ENCODE peak calls at places on chromosome 18, in six cellular contexts. S is type B pancreatic cell, K is GM13976, O is pancreas, E is psoas muscle, V is adrenal gland. J is an unnamed sample.

GRCh38 chr18:44473394-44474066 is 207.2 kb upstream of the SETBP1 start:
- DNase-seq in S (no peak), K (no peak), O (no peak), E (no peak), V (no peak), J (no peak)

GRCh38 chr18:48455555-48456478 is 46.6 kb upstream of the ZBTB7C start:
- DNase-seq in S (no peak), K (no peak), O (no peak), E (no peak), V (no peak), J (no peak)

GRCh38 chr18:49861659-49862058 is 48.3 kb upstream of the ACAA2 start:
- DNase-seq in S (no peak), K (peak), O (no peak), E (no peak), V (no peak), J (peak)

GRCh38 chr18:72672364-72673151 is 128.4 kb upstream of the CBLN2 start:
- DNase-seq in S (no peak), K (peak), O (no peak), E (no peak), V (no peak), J (peak)

GRCh38 chr18:74446631-74447403 is 10.3 kb downstream of the DIPK1C start:
- DNase-seq in S (peak), K (no peak), O (no peak), E (no peak), V (no peak), J (no peak)

GRCh38 chr18:2402084-2402483 is 169.2 kb downstream of the METTL4 start:
- DNase-seq in S (no peak), K (no peak), O (no peak), E (no peak), V (no peak), J (no peak)

GRCh38 chr18:79735071-79735980 is 55.7 kb downstream of the CTDP1 start:
- DNase-seq in S (no peak), K (no peak), O (peak), E (no peak), V (no peak), J (no peak)

GRCh38 chr18:12991839-12992216 is 666 bp downstream of the CEP192 start:
- DNase-seq in S (no peak), K (no peak), O (no peak), E (no peak), V (no peak), J (no peak)

GRCh38 chr18:32208012-32208411 is 18.2 kb downstream of the MEP1B start:
- DNase-seq in S (no peak), K (no peak), O (no peak), E (no peak), V (no peak), J (no peak)

GRCh38 chr18:79597176-79598045 is 82.2 kb upstream of the CTDP1 start:
- DNase-seq in S (no peak), K (no peak), O (peak), E (no peak), V (no peak), J (no peak)

GRCh38 chr18:11909081-11909410 is 929 bp upstream of the MPPE1 start:
- DNase-seq in S (no peak), K (no peak), O (no peak), E (no peak), V (no peak), J (no peak)

GRCh38 chr18:78721986-78722385 is 257.6 kb upstream of the SALL3 start:
- DNase-seq in S (peak), K (no peak), O (no peak), E (no peak), V (no peak), J (no peak)

GRCh38 chr18:78742346-78742745 is 237.3 kb upstream of the SALL3 start:
- DNase-seq in S (no peak), K (no peak), O (no peak), E (no peak), V (no peak), J (no peak)

GRCh38 chr18:48736316-48736715 is 197.5 kb downstream of the CTIF start:
- DNase-seq in S (no peak), K (no peak), O (no peak), E (no peak), V (no peak), J (no peak)

GRCh38 chr18:48942554-48943261 is 8.1 kb downstream of the SMAD7 start:
- DNase-seq in S (no peak), K (no peak), O (no peak), E (peak), V (peak), J (no peak)

GRCh38 chr18:48751727-48752468 is 198.9 kb downstream of the SMAD7 start:
- DNase-seq in S (no peak), K (no peak), O (no peak), E (no peak), V (no peak), J (no peak)

GRCh38 chr18:63823516-63824219 is 48.5 kb downstream of the SERPINB7 start:
- DNase-seq in S (no peak), K (peak), O (peak), E (peak), V (peak), J (no peak)

GRCh38 chr18:23071285-23071684 is 64.0 kb upstream of the CABLES1 start:
- DNase-seq in S (no peak), K (peak), O (no peak), E (no peak), V (peak), J (peak)

GRCh38 chr18:23069481-23069880 is 65.8 kb upstream of the CABLES1 start:
- DNase-seq in S (no peak), K (no peak), O (no peak), E (no peak), V (no peak), J (no peak)

GRCh38 chr18:67139899-67140298 is 376.6 kb downstream of the DSEL start:
- DNase-seq in S (no peak), K (no peak), O (no peak), E (no peak), V (no peak), J (no peak)

GRCh38 chr18:74290831-74291770 is 662 bp downstream of the CYB5A start:
- DNase-seq in S (no peak), K (peak), O (peak), E (no peak), V (no peak), J (peak)

GRCh38 chr18:24446453-24446852 is 14.0 kb upstream of the HRH4 start:
- DNase-seq in S (no peak), K (no peak), O (no peak), E (no peak), V (no peak), J (no peak)

GRCh38 chr18:24447961-24448360 is 12.5 kb upstream of the HRH4 start:
- DNase-seq in S (no peak), K (no peak), O (no peak), E (no peak), V (no peak), J (no peak)

GRCh38 chr18:24443870-24444269 is 16.6 kb upstream of the HRH4 start:
- DNase-seq in S (no peak), K (no peak), O (no peak), E (no peak), V (no peak), J (no peak)

GRCh38 chr18:24446953-24447537 is 13.4 kb upstream of the HRH4 start:
- DNase-seq in S (no peak), K (no peak), O (no peak), E (no peak), V (no peak), J (no peak)
- TF ChIP-seq CTCF in S (peak), K (no peak), O (no peak), E (no peak), V (no peak), J (no peak)

GRCh38 chr18:62037989-62038778 is 145.4 kb upstream of the RNF152 start:
- DNase-seq in S (no peak), K (no peak), O (no peak), E (no peak), V (no peak), J (no peak)
- TF ChIP-seq CTCF in S (no peak), K (no peak), O (no peak), E (no peak), V (no peak), J (no peak)

GRCh38 chr18:7548721-7549120 is 18.4 kb upstream of the PTPRM start:
- DNase-seq in S (no peak), K (no peak), O (no peak), E (no peak), V (no peak), J (no peak)
- TF ChIP-seq CTCF in S (no peak), K (no peak), O (no peak), E (no peak), V (no peak), J (no peak)

DNA sequence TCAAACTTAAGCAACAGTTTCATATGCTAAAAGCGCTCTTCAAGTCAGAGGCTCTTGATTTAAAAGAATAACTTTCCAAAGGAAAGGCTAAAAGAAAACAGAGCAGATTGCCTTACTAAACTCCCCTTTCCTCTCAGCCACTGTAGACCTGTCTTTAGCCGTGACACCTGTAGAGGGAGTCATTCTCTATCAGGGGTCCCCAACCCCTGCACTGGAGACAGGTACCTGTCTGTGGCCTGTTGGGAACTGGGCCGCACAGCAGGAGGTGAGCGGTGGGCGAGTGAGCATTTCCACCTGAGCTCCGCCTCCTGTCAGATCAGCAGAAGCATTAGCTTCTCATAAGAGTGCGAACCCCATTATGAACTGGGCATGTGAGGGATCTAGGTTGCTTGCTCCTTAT is 9.6 kb downstream of the SLC14A1 start:
- DNase-seq in S (no peak), K (no peak), O (no peak), E (no peak), V (no peak), J (no peak)
- TF ChIP-seq CTCF in S (no peak), K (no peak), O (no peak), E (no peak), V (no peak), J (no peak)

GRCh38 chr18:26771524-26771923 is 94.0 kb downstream of the AQP4 start:
- DNase-seq in S (no peak), K (no peak), O (no peak), E (no peak), V (peak), J (peak)
- TF ChIP-seq CTCF in S (peak), K (no peak), O (peak), E (no peak), V (peak), J (peak)

GRCh38 chr18:25067291-25068050 is 284.5 kb downstream of the ZNF521 start:
- DNase-seq in S (no peak), K (no peak), O (no peak), E (no peak), V (no peak), J (no peak)
- TF ChIP-seq CTCF in S (no peak), K (no peak), O (no peak), E (no peak), V (no peak), J (no peak)

DNA sequence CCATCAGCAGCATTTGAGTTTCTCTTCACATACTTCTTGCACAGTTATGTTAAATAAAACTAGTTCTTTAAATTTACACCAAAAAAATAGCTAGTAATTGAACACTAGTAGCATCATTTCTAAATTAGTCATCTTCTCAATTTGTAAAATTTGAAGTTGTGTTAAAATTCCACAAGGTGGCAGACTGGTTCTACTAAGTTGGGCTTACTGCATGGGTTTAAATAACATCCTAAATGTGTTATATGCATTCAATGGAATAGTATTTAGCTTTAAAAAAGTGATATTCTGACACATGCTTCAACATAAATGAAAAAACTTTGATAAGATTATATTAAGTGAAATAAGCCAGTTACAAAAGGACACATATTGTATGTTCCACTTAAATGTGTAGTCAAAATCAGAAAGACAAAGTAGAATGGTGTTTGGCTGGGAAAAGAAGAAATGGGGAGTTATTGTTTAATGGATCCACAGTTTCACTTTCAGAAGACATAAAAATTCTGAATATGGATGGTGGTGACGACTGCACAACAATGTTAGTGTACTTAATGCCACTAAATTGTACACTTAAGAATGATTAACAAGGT is 28.7 kb upstream of the RPRD1A start:
- DNase-seq in S (no peak), K (peak), O (no peak), E (no peak), V (no peak), J (peak)
- TF ChIP-seq CTCF in S (peak), K (no peak), O (no peak), E (peak), V (peak), J (peak)

J was measured in GM13977.